ENCODE peak calls at places on chromosomes 11 and 22, in four cellular contexts. A is neural progenitor cell, X is GM23338, O is fibroblast of lung. L is an unnamed sample.

GRCh38 chr11:122226810-122227379 is 110.9 kb upstream of the BLID start:
- DNase-seq in X (no peak), A (no peak), O (peak), L (no peak)

GRCh38 chr22:42820075-42820763 is 36.9 kb downstream of the ARFGAP3 start:
- DNase-seq in X (peak), A (peak), O (peak), L (no peak)

GRCh38 chr11:103849366-103849765 is 187.1 kb upstream of the DDI1 start:
- DNase-seq in X (no peak), O (no peak), A (no peak), L (no peak)

GRCh38 chr11:94058630-94059029 is 37.5 kb downstream of the HEPHL1 start:
- DNase-seq in O (no peak), A (no peak), X (no peak), L (no peak)

GRCh38 chr22:46748948-46749681 is 11.1 kb upstream of the CERK start:
- DNase-seq in X (no peak), A (no peak), O (peak), L (peak)

GRCh38 chr11:78564037-78564888 is 10.4 kb downstream of the NARS2 start:
- DNase-seq in A (peak), X (peak), O (peak), L (peak)

GRCh38 chr11:127458561-127458960 is 458.0 kb upstream of the KIRREL3 start:
- DNase-seq in A (no peak), X (no peak), O (no peak), L (no peak)

GRCh38 chr11:122754553-122755322 is 83.6 kb upstream of the CRTAM start:
- DNase-seq in X (peak), O (no peak), A (peak), L (peak)

GRCh38 chr11:118625976-118626375 is 18.6 kb downstream of the PHLDB1 start:
- DNase-seq in A (peak), O (no peak), X (peak), L (peak)

GRCh38 chr22:38067028-38067415 is 9.8 kb downstream of the PICK1 start:
- DNase-seq in X (no peak), O (peak), A (no peak), L (no peak)

GRCh38 chr22:26751217-26751616 is 93.8 kb downstream of the MIAT start:
- DNase-seq in O (peak), A (peak), X (peak), L (no peak)

GRCh38 chr11:88280673-88281316 is 56.7 kb downstream of the CTSC start:
- DNase-seq in X (no peak), A (no peak), O (peak), L (no peak)

GRCh38 chr22:29031236-29031982 is 30.2 kb downstream of the C22orf31 start:
- DNase-seq in A (peak), X (peak), O (peak), L (no peak)

GRCh38 chr11:113192121-113192925 is 122.1 kb upstream of the TTC12 start:
- DNase-seq in X (no peak), A (peak), O (peak), L (no peak)

GRCh38 chr22:29380032-29380781 is 8.2 kb downstream of the AP1B1 start:
- DNase-seq in O (no peak), A (no peak), X (no peak), L (no peak)

GRCh38 chr11:3982431-3982830 is 112.2 kb upstream of the RRM1 start:
- DNase-seq in O (peak), X (no peak), A (no peak), L (no peak)

GRCh38 chr11:120522021-120522420 is 10.5 kb downstream of the GRIK4 start:
- DNase-seq in O (no peak), A (no peak), X (no peak), L (no peak)

GRCh38 chr11:17506942-17507341 is 30.3 kb upstream of the ABCC8 start:
- DNase-seq in A (no peak), O (no peak), X (peak), L (no peak)

GRCh38 chr11:34907934-34908593 is 8.1 kb downstream of the APIP start:
- DNase-seq in O (no peak), A (no peak), X (no peak), L (no peak)

GRCh38 chr11:14607713-14608112 is 35.9 kb upstream of the PDE3B start:
- DNase-seq in A (no peak), O (no peak), X (no peak), L (no peak)

GRCh38 chr11:126355324-126355925 is at the start of gene ST3GAL4:
- DNase-seq in A (peak), X (peak), O (peak), L (peak)

GRCh38 chr11:72591785-72592490 is 82.3 kb downstream of the PDE2A start:
- DNase-seq in X (no peak), O (no peak), A (no peak), L (peak)

GRCh38 chr11:118194835-118195627 is 18.6 kb upstream of the SCN2B start:
- DNase-seq in O (peak), A (no peak), X (no peak), L (no peak)

GRCh38 chr11:129644326-129644725 is 171.3 kb upstream of the TMEM45B start:
- DNase-seq in O (peak), A (no peak), X (no peak), L (no peak)

GRCh38 chr22:32862936-32863661 is 61.6 kb downstream of the TIMP3 start:
- DNase-seq in X (no peak), O (no peak), A (no peak), L (no peak)

GRCh38 chr11:128341767-128342318 is 245.5 kb downstream of the ETS1 start:
- DNase-seq in O (no peak), A (peak), X (peak), L (no peak)

GRCh38 chr11:67606477-67607295 is at the start of gene NDUFV1:
- DNase-seq in A (peak), O (peak), X (peak), L (peak)

GRCh38 chr22:43262990-43263644 is 76.2 kb upstream of the TTLL12 start:
- DNase-seq in O (no peak), X (no peak), A (no peak), L (peak)

GRCh38 chr11:108142304-108142703 is 20.9 kb downstream of the ACAT1 start:
- DNase-seq in X (no peak), A (no peak), O (no peak), L (no peak)

DNA sequence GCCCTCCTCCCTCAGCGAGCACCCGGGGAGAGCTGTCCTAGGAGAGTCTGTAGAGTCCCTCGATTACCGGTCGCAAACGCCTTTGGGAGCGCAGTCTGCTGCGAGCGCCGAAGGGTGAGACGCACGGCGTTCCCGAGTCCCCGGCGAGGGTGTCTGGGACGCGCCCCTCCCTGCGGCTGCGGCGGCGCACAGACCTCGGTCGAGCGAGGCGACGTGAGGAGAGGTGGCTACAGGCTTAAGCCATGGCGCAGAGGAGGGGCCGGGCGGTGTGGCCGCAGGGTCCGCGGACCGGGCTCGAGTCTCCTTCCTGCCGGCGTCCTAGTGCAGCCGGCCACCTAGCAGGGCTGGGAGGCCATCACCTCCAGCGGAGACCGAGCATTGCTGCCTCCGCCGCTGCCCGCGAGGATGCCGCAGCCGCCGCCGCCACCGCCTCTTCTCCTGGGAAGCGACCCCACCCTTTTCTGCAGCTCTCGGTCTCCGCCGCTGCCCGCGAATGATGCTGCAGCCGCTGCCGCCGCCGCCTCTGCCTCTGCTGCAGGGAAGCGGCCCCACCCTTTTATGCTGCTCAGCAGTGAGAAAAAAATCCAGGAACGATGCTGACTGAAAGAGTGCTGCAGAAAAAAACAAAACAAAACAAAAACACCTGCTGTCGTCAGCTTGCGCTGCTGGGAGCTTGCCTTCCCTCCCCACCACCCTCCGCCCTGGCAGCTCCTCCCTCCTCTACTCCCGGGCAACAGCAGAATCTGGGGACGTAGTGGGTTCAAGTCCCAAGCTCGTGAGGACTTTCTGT is at the start of gene MAP6:
- DNase-seq in O (peak), A (peak), X (peak), L (no peak)
- TF ChIP-seq EZH2 in O (peak), A (peak), X (peak), L (no peak)

DNA sequence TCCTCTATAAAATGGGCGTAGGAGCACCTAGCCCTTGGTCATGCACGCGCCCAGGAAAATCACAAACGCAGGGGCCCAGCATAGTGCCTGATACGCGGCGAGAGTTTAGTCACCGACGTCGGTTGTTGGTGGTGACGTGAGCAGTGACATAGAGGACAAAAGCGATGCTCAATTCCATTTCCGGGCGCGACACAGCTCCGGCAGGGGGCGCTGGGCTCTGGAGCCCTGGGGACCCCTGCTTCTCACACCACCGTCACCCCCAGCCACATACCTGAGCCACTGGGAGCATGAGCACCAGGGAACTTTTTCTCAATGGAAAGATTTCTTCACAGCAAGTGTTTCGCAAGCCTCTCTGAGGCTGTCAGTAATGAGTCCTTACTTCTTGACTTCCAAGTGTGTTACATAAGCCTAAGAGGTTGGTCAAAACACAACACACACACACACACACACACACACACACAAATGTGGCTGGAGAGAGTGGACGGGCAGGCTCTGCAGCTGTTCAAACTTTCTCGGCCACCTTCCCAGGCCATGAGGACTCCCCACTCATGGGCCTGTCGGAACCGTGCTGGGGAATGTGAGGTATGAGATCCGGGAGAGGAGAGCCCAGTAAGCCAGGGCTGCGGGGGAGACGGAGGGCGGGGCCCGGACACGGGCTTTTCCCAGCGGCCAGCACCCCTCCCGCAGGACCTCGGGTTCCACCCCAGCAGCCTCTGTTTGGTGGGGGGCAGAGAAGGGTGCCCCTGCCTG is 36.9 kb upstream of the LINC01488 start:
- DNase-seq in X (peak), O (peak), A (peak), L (no peak)
- H3K4me3 ChIP-seq in X (no peak), O (no peak), A (no peak), L (no peak)

GRCh38 chr11:64629796-64630562 is 39.0 kb downstream of the SLC22A12 start:
- DNase-seq in O (no peak), X (peak), A (peak), L (no peak)

GRCh38 chr11:64632237-64632636 is 41.2 kb downstream of the SLC22A12 start:
- DNase-seq in A (no peak), X (no peak), O (no peak), L (no peak)

GRCh38 chr11:64631675-64632074 is 40.7 kb downstream of the SLC22A12 start:
- DNase-seq in X (no peak), O (no peak), A (no peak), L (no peak)

GRCh38 chr11:64632654-64633053 is 41.6 kb downstream of the SLC22A12 start:
- DNase-seq in X (no peak), A (no peak), O (no peak), L (no peak)

DNA sequence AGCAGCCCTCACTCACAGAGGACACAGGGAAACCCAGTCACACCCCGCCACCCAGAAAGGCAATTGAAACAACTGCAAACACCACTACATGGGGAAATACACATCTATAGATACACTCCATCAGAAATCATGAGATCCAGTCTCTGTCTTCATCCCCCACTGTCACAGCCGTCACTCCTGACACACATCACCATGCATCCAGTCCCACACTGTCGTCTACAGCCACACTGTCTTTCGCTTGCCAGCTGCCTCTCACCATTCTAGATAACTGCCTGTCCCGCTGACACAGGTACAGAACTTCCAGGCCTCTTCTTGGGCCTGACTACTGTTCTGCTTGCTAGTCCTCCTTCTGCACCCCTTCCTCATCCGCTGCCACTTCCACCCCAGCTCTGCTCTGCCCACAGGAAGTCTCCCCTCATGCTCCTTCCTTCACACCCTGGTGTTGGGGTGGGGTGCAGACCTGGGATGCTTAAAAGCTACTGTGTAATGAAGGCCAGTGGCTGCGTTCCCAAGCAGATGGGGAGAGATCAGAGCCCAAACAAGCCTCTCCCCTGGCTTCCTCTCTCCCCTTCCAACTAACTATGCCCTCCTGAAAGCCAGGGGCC is 42.6 kb downstream of the SLC22A12 start:
- DNase-seq in X (no peak), A (no peak), O (no peak), L (no peak)
- H3K4me2 ChIP-seq in X (no peak), A (no peak), O (no peak), L (no peak)

GRCh38 chr11:95688015-95688414 is 101.6 kb downstream of the FAM76B start:
- DNase-seq in A (no peak), X (no peak), O (no peak), L (no peak)
- TF ChIP-seq EZH2 in A (no peak), X (no peak), O (no peak), L (no peak)

DNA sequence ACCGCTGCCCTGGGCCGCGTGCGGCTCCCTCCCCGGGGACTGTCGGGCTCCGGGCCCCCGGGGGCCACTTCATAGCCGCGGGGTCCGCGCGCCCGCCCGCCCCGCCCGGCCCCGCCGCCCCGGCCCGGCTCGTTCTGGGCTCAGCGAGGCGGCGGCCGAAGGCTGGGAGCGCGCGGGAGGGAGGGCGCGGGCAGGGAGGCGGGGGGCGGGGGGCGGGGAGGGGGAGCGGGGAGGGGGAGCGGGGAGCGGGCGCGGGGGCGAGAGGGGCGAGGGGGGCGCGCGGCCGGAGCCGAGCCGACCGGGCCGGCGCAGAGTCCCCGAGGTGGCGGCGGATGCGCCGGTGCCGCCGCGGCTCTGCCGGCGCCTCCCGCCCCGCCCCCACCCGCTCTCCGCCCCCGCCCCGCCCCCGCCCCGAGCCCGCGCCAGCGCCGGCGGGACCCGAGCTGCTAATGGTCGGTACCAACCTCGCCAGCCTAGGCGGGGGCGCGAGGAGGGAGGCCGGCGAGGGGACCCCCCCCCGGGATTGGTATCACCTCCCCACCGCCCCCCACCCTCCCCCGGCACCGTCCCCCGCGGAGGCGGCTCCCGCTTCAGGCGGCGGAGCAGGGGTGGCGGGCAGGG is at the start of gene B3GAT1:
- DNase-seq in A (peak), O (no peak), X (peak), L (no peak)
- H3K4me3 ChIP-seq in A (peak), O (no peak), X (peak), L (no peak)

DNA sequence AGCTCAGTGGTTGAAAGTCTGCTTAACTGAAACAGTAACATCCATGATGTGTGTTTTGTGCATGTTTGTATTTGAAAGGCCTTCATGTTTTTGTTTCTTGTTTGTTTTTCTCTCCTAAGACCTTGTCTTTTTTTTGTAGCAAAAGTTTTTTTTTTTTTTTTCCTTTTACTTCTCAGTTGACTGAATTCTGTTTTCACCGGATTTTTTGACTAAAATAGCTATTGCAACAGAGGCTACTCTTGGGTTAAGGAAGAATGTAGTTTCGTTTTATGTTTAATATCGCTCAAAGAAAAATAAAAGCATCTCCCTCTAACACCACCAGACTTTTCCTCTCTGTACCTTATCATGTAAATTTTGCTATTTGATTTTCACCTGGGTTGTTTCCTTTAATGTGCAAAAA is 15.1 kb downstream of the APOL6 start:
- DNase-seq in A (no peak), O (no peak), X (no peak), L (no peak)
- H3K4me2 ChIP-seq in A (no peak), O (peak), X (peak), L (no peak)

GRCh38 chr22:20191000-20191515 is 40.2 kb upstream of the CCDC188 start:
- DNase-seq in X (no peak), O (no peak), A (no peak), L (no peak)
- TF ChIP-seq EZH2 in X (no peak), O (no peak), A (no peak), L (no peak)

GRCh38 chr11:20161923-20162322 is 1.6 kb upstream of the DBX1 start:
- DNase-seq in X (peak), A (peak), O (no peak), L (no peak)

GRCh38 chr11:20162340-20162739 is 2.1 kb upstream of the DBX1 start:
- DNase-seq in X (peak), O (no peak), A (peak), L (no peak)

GRCh38 chr11:20164152-20164551 is 3.9 kb upstream of the DBX1 start:
- DNase-seq in A (peak), X (peak), O (no peak), L (no peak)

GRCh38 chr11:20163778-20164133 is 3.5 kb upstream of the DBX1 start:
- DNase-seq in O (no peak), X (peak), A (peak), L (no peak)

GRCh38 chr11:20162824-20163777 is 2.8 kb upstream of the DBX1 start:
- DNase-seq in O (peak), A (peak), X (peak), L (no peak)
- H3K4me3 ChIP-seq in O (peak), A (peak), X (peak), L (no peak)

GRCh38 chr22:24144471-24145115 is 36.7 kb upstream of the SUSD2 start:
- DNase-seq in O (no peak), A (no peak), X (no peak), L (no peak)
- H3K4me2 ChIP-seq in O (no peak), A (no peak), X (no peak), L (no peak)